ENCODE peak calls at places on chromosome 18, in four cellular contexts. T, Z, L and P are unnamed samples.

GRCh38 chr18:23377669-23378469 is 75.2 kb upstream of the RIOK3 start:
- DNase-seq in T (no peak), Z (no peak), L (peak; percentile 84), P (peak; percentile 67)

GRCh38 chr18:28177828-28178635 is 1.1 kb upstream of the CDH2 start:
- DNase-seq in T (no peak), Z (peak; percentile 22), L (peak; percentile 57), P (no peak)

GRCh38 chr18:42174909-42175308 is 219.9 kb downstream of the PIK3C3 start:
- DNase-seq in T (no peak), Z (no peak), L (no peak), P (no peak)

GRCh38 chr18:35458271-35458670 is 39.5 kb downstream of the INO80C start:
- DNase-seq in T (no peak), Z (no peak), L (no peak), P (no peak)

GRCh38 chr18:43888601-43889000 is 611.3 kb upstream of the SYT4 start:
- DNase-seq in T (no peak), Z (no peak), L (peak; percentile 23), P (no peak)

GRCh38 chr18:26227051-26227672 is 917 bp downstream of the TAF4B start:
- DNase-seq in T (no peak), Z (no peak), L (peak; percentile 11), P (no peak)

GRCh38 chr18:55136864-55137263 is 177.6 kb upstream of the CCDC68 start:
- DNase-seq in T (no peak), Z (no peak), L (no peak), P (no peak)

GRCh38 chr18:75727479-75727878 is 300.0 kb upstream of the SMIM21 start:
- DNase-seq in T (peak; percentile 12), Z (peak; percentile 10), L (peak; percentile 47), P (no peak)

GRCh38 chr18:3323900-3324299 is 62.0 kb downstream of the MYL12B start:
- DNase-seq in T (no peak), Z (no peak), L (peak; percentile 48), P (no peak)

GRCh38 chr18:3966246-3966984 is 488.7 kb downstream of the DLGAP1 start:
- DNase-seq in T (no peak), Z (peak; percentile 11), L (no peak), P (no peak)

DNA sequence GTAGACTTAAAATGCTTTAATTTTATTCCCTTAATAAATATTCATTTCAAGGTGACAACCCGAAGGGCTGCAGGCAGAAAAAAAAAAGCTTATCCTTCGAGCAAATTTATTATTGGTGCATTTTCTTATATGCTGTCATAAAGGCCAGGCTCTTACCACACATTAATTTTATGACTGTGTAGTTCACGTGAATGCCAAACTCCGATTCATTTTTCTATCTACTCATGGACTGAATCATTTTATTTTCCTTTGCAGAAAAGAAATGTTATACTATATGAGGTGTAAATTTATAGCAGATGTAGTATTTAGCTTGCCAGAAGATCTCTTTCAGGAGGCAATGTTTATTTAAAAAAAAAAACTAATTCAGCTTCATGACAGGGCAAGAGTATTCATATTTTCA is 101.4 kb upstream of the RAB12 start:
- DNase-seq in T (no peak), Z (no peak), L (no peak), P (no peak)
- H3K4me3 ChIP-seq in T (no peak overlapping the region), Z (no peak overlapping the region), L (no peak overlapping the region), P (no peak overlapping the region)

DNA sequence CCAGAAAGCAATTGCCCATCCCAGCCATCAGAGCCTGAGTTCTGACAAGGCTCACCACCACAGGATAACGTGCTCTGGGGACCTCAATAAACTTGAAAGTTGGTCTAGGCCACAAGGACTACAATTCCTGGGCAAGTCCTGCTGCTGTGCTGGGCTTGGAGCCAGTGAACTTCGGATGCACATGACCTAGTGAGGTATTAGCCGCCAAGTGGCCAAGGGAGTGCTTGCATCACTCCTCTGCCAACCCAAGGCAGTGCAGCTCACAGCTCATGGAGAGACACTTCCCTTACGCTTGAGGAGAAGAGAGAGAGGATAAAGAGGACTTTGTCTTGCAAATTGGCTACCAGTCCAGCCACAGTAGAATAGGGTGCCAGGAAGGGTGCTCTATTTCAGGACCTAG is 219.6 kb downstream of the MBD2 start:
- DNase-seq in T (no peak), Z (no peak), L (peak; percentile 13), P (no peak)
- TF ChIP-seq CTCF in T (no peak), Z (no peak), L (no peak), P (peak; percentile 12)

GRCh38 chr18:48811401-48811800 is 139.4 kb downstream of the SMAD7 start:
- DNase-seq in T (no peak), Z (no peak), L (no peak), P (no peak)
- H3K4me3 ChIP-seq in T (no peak overlapping the region), Z (no peak overlapping the region), L (no peak overlapping the region), P (no peak overlapping the region)

DNA sequence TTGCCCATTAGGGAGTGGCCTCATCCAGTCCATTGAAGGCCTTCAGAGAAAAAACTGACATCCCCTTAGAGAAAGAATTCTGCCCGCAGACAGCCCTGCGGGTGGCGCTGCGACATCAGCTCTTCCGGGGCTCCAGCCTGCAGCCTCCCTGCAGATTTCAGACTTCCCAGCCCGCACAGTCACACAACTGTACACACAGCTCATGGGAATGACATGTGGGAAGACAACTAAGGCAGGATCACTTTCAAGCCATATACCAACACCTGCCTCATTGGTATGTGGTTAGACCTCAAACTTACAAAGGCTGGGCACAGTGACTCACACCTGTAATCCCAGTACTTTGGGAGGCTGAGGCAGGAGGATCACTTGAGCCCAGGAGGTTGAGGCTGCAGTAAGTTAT is 24.8 kb upstream of the TUBB6 start:
- DNase-seq in T (no peak), Z (peak; percentile 34), L (peak; percentile 36), P (no peak)
- TF ChIP-seq CTCF in T (no peak), Z (no peak), L (peak; percentile 16), P (peak; percentile 17)

GRCh38 chr18:500556-501405 is at the start of gene COLEC12:
- DNase-seq in T (no peak), Z (no peak), L (peak; percentile 56), P (no peak)

GRCh38 chr18:501406-501714 is 859 bp upstream of the COLEC12 start:
- DNase-seq in T (no peak), Z (no peak), L (no peak), P (no peak)

GRCh38 chr18:499351-500229 is 911 bp downstream of the COLEC12 start:
- DNase-seq in T (no peak), Z (no peak), L (peak; percentile 71), P (peak; percentile 52)

GRCh38 chr18:498901-499300 is 1.6 kb downstream of the COLEC12 start:
- DNase-seq in T (no peak), Z (no peak), L (no peak), P (no peak)

GRCh38 chr18:500230-500555 is 308 bp downstream of the COLEC12 start:
- DNase-seq in T (no peak), Z (no peak), L (peak; percentile 59), P (no peak)
- H3K4me3 ChIP-seq in T (no peak overlapping the region), Z (no peak overlapping the region), L (peak overlapping the region; percentile 41), P (peak overlapping the region; percentile 42)

GRCh38 chr18:47545613-47546012 is 294.2 kb upstream of the SKOR2 start:
- DNase-seq in T (no peak), Z (no peak), L (no peak), P (no peak)
- TF ChIP-seq CTCF in T (no peak), Z (no peak), L (no peak), P (no peak)

DNA sequence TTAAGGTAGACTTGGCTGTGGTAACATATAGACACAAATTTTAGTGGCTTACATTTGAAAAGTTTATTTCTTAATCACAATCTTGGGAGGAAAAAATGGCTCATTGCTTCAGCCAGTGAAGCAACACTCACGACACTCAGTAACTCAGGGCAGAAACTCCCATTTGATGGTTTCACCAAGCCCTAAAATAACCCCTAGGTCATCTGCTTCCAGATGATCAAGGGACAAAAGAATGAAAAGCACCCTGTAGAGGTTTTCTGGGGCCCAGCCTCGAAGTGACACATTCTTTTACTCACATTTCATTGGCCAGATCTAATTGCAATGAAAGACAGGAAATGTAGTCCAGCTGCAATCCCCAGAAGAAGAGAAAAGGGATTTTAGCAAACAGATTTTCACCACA is 275.9 kb downstream of the TMX3 start:
- DNase-seq in T (no peak), Z (no peak), L (peak; percentile 56), P (no peak)
- H3K4me3 ChIP-seq in T (no peak overlapping the region), Z (no peak overlapping the region), L (no peak overlapping the region), P (no peak overlapping the region)

DNA sequence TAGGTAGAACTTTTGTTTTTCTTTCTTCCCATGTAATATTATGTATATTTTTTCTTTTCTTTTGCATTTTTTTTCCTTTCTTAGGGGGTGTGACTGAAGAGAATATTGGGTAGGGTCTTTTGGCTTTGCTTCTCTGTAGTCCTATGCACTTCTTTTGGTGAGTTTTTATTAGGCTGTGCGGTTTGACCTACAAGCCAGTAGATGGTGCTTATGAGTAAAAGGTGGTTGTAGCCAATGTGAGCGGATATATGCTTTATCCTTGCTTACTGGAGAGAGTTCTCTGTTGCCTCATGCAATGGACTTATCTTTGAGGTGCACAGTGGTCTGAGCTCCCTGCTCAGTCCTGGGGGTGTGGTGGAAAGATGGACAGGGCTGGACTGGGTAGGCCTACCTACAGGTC is 52.7 kb downstream of the DSEL start:
- DNase-seq in T (no peak), Z (no peak), L (no peak), P (no peak)
- TF ChIP-seq CTCF in T (no peak), Z (peak; percentile 35), L (peak; percentile 11), P (no peak)

GRCh38 chr18:32802606-32803451 is 30.0 kb upstream of the KLHL14 start:
- DNase-seq in T (no peak), Z (no peak), L (no peak), P (no peak)
- H3K4me3 ChIP-seq in T (no peak overlapping the region), Z (no peak overlapping the region), L (no peak overlapping the region), P (no peak overlapping the region)